ENCODE peak calls at places on chromosomes 1 and 21, in nine cellular contexts. H, A, B, V, Q, I, C, R and O are unnamed samples.

GRCh38 chr21:41973861-41974751 is 20.3 kb upstream of the C2CD2 start:
- DNase-seq in H (no peak), A (peak), B (peak), V (no peak), Q (peak), I (no peak), C (no peak), R (peak), O (no peak)

GRCh38 chr1:9352364-9353140 is 59.9 kb downstream of the SPSB1 start:
- DNase-seq in H (no peak), A (no peak), B (no peak), V (no peak), Q (no peak), I (no peak), C (no peak), R (no peak), O (no peak)

GRCh38 chr1:186535388-186536133 is 74.6 kb upstream of the PDC start:
- DNase-seq in H (no peak), A (peak), B (no peak), V (no peak), Q (no peak), I (peak), C (no peak), R (no peak), O (no peak)

GRCh38 chr1:49190138-49190537 is 413.4 kb upstream of the BEND5 start:
- DNase-seq in H (no peak), A (no peak), B (no peak), V (no peak), Q (no peak), I (no peak), C (no peak), R (no peak), O (no peak)

GRCh38 chr1:151862604-151863003 is 9.1 kb upstream of the THEM5 start:
- DNase-seq in H (no peak), A (no peak), B (no peak), V (no peak), Q (no peak), I (no peak), C (no peak), R (no peak), O (no peak)

GRCh38 chr21:42702720-42703119 is 49.3 kb downstream of the PDE9A start:
- DNase-seq in H (no peak), A (no peak), B (no peak), V (no peak), Q (no peak), I (no peak), C (no peak), R (no peak), O (no peak)

GRCh38 chr1:217896490-217896889 is 265.3 kb downstream of the SPATA17 start:
- DNase-seq in H (no peak), A (no peak), B (no peak), V (no peak), Q (no peak), I (peak), C (no peak), R (no peak), O (no peak)

GRCh38 chr1:234611153-234611798 is 1.3 kb upstream of the IRF2BP2 start:
- DNase-seq in H (no peak), A (peak), B (no peak), V (no peak), Q (no peak), I (peak), C (no peak), R (no peak), O (no peak)

GRCh38 chr1:157932082-157932481 is 61.4 kb upstream of the KIRREL1 start:
- DNase-seq in H (no peak), A (peak), B (no peak), V (no peak), Q (no peak), I (peak), C (no peak), R (no peak), O (no peak)

GRCh38 chr1:217857061-217857460 is 225.9 kb downstream of the SPATA17 start:
- DNase-seq in H (no peak), A (no peak), B (no peak), V (no peak), Q (no peak), I (peak), C (no peak), R (no peak), O (no peak)

GRCh38 chr1:46689326-46689725 is 17.7 kb downstream of the TEX38 start:
- DNase-seq in H (no peak), A (no peak), B (no peak), V (no peak), Q (no peak), I (no peak), C (no peak), R (no peak), O (no peak)

GRCh38 chr1:200542162-200542561 is 78.4 kb downstream of the KIF14 start:
- DNase-seq in H (no peak), A (no peak), B (no peak), V (no peak), Q (no peak), I (no peak), C (no peak), R (no peak), O (no peak)

GRCh38 chr1:108084866-108085477 is 115.2 kb downstream of the SLC25A24 start:
- DNase-seq in H (no peak), A (no peak), B (no peak), V (no peak), Q (no peak), I (no peak), C (no peak), R (no peak), O (no peak)

GRCh38 chr1:24849653-24850295 is 80.3 kb downstream of the RUNX3 start:
- DNase-seq in H (no peak), A (peak), B (no peak), V (no peak), Q (peak), I (peak), C (no peak), R (no peak), O (peak)

GRCh38 chr1:94260635-94261387 is 23.4 kb upstream of the ARHGAP29 start:
- DNase-seq in H (no peak), A (no peak), B (no peak), V (no peak), Q (no peak), I (no peak), C (no peak), R (no peak), O (no peak)

GRCh38 chr1:193634470-193634869 is 448.1 kb upstream of the B3GALT2 start:
- DNase-seq in H (no peak), A (no peak), B (no peak), V (no peak), Q (no peak), I (no peak), C (no peak), R (no peak), O (no peak)

GRCh38 chr21:39579734-39580332 is 32.9 kb upstream of the B3GALT5 start:
- DNase-seq in H (no peak), A (no peak), B (no peak), V (no peak), Q (no peak), I (no peak), C (no peak), R (no peak), O (no peak)

GRCh38 chr1:52970149-52970548 is 43.1 kb downstream of the SCP2 start:
- DNase-seq in H (no peak), A (peak), B (no peak), V (no peak), Q (no peak), I (peak), C (no peak), R (no peak), O (no peak)

GRCh38 chr1:181135462-181135781 is 46.9 kb downstream of the IER5 start:
- DNase-seq in H (no peak), A (peak), B (no peak), V (no peak), Q (no peak), I (peak), C (no peak), R (no peak), O (no peak)

GRCh38 chr1:61642475-61643232 is 82.3 kb downstream of the TM2D1 start:
- DNase-seq in H (no peak), A (no peak), B (no peak), V (no peak), Q (no peak), I (no peak), C (no peak), R (no peak), O (no peak)

GRCh38 chr1:178037510-178038253 is 56.2 kb upstream of the RASAL2 start:
- DNase-seq in H (peak), A (peak), B (peak), V (peak), Q (peak), I (peak), C (peak), R (peak), O (peak)

GRCh38 chr21:37273911-37274690 is 7.0 kb upstream of the VPS26C start:
- DNase-seq in H (no peak), A (no peak), B (no peak), V (no peak), Q (no peak), I (no peak), C (no peak), R (no peak), O (no peak)

GRCh38 chr1:229079196-229079595 is 191.7 kb upstream of the RAB4A start:
- DNase-seq in H (no peak), A (no peak), B (no peak), V (no peak), Q (no peak), I (no peak), C (no peak), R (no peak), O (no peak)

GRCh38 chr1:117061986-117062415 is 1.9 kb downstream of the TTF2 start:
- DNase-seq in H (no peak), A (no peak), B (no peak), V (no peak), Q (no peak), I (peak), C (no peak), R (no peak), O (no peak)

GRCh38 chr1:201422026-201422425 is 496 bp upstream of the TNNI1 start:
- DNase-seq in H (no peak), A (no peak), B (no peak), V (no peak), Q (no peak), I (no peak), C (no peak), R (no peak), O (no peak)

GRCh38 chr1:221105578-221105977 is 226.3 kb downstream of the HLX start:
- DNase-seq in H (no peak), A (no peak), B (no peak), V (no peak), Q (no peak), I (no peak), C (no peak), R (no peak), O (no peak)

GRCh38 chr1:238465449-238465848 is 574.7 kb upstream of the ZP4 start:
- DNase-seq in H (no peak), A (no peak), B (no peak), V (no peak), Q (no peak), I (no peak), C (no peak), R (no peak), O (no peak)

GRCh38 chr1:238474263-238474662 is 583.5 kb upstream of the ZP4 start:
- DNase-seq in H (no peak), A (no peak), B (no peak), V (no peak), Q (no peak), I (no peak), C (no peak), R (no peak), O (no peak)

GRCh38 chr1:238468068-238468467 is 577.3 kb upstream of the ZP4 start:
- DNase-seq in H (no peak), A (no peak), B (no peak), V (no peak), Q (no peak), I (no peak), C (no peak), R (no peak), O (no peak)

GRCh38 chr1:238466459-238466858 is 575.7 kb upstream of the ZP4 start:
- DNase-seq in H (no peak), A (no peak), B (no peak), V (no peak), Q (no peak), I (peak), C (no peak), R (no peak), O (no peak)

DNA sequence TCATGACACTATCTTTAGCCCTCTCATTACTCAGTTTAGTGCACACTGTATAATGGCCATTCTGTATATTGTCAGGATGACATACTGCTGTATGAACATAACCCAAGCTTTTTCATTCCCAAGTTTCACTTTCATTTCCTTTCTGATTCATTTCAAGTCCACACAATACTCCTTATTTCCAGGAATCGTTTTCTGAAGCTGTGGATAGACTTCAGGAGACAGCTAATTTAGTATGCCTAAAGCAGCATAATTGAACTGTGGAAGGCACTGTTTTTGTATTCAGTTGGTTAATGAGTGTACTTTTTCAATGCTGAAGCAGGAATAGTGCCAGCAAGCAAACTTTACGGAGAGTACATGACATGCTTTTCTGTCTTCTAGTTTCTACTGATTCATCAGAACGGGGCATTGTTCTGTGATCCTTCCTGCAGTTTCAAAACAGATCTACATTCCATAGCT is 578.5 kb upstream of the ZP4 start:
- DNase-seq in H (no peak), A (no peak), B (no peak), V (no peak), Q (no peak), I (peak), C (no peak), R (no peak), O (no peak)
- H3K4me3 ChIP-seq in H (no peak), A (no peak), B (peak), V (peak), Q (no peak), I (no peak), C (peak), R (no peak), O (peak)

GRCh38 chr1:32014199-32014936 is 700 bp downstream of the KHDRBS1 start:
- DNase-seq in H (peak), A (peak), B (peak), V (peak), Q (peak), I (peak), C (peak), R (peak), O (peak)
- TF ChIP-seq CTCF in H (no peak), A (no peak), B (no peak), V (no peak), Q (no peak), I (no peak), C (no peak), R (no peak), O (no peak)

GRCh38 chr1:5843521-5844096 is 148.6 kb downstream of the NPHP4 start:
- DNase-seq in H (no peak), A (no peak), B (no peak), V (no peak), Q (no peak), I (no peak), C (no peak), R (no peak), O (no peak)
- H3K27ac ChIP-seq in H (no peak), A (no peak), B (no peak), V (no peak), Q (no peak), I (no peak), C (no peak), R (no peak), O (no peak)

DNA sequence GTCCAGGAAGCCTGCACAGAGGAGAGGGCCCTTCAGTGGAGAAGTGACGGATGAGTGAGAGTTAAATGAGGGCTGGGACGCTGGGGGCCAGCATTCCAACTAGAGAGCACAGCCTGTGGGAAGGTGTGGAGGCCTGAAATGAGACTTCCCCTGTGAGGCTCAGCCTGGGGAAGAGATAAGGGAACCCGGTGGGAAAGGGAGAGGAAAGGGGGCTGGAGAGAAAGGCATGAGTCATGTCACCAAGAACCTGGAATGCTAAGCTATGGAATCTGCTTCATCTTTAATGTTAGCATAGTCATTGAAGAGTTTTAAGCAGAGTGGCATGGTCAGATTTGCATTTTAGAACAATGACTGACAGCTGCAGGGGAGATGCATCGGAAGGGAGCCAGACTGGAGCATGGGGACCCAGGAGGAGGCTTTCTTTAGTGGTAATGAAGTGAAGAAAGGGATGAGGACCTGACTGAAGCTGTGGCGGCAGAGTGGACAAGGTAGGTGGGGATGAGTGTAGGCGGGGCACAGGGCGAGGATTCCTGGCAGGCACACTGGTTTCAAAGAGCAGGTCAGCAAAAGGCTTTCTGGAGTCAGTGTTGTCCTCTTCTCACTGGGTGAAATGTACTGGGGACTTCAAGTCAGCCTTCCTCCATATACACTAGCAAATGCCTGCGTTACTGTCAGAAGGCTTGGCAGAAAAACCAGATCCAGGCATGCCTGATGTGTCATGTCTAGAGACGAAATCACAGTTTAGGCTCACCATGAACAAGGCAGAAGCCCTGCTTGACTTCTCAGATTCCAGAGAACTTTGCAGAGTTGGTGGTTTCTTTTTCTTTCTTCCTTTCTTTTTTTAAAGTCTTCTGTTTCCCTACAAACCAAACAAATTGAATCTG is 8.0 kb downstream of the RGL1 start:
- DNase-seq in H (no peak), A (no peak), B (no peak), V (no peak), Q (no peak), I (peak), C (no peak), R (no peak), O (no peak)
- H3K4me3 ChIP-seq in H (no peak), A (no peak), B (peak), V (peak), Q (no peak), I (no peak), C (no peak), R (no peak), O (no peak)

DNA sequence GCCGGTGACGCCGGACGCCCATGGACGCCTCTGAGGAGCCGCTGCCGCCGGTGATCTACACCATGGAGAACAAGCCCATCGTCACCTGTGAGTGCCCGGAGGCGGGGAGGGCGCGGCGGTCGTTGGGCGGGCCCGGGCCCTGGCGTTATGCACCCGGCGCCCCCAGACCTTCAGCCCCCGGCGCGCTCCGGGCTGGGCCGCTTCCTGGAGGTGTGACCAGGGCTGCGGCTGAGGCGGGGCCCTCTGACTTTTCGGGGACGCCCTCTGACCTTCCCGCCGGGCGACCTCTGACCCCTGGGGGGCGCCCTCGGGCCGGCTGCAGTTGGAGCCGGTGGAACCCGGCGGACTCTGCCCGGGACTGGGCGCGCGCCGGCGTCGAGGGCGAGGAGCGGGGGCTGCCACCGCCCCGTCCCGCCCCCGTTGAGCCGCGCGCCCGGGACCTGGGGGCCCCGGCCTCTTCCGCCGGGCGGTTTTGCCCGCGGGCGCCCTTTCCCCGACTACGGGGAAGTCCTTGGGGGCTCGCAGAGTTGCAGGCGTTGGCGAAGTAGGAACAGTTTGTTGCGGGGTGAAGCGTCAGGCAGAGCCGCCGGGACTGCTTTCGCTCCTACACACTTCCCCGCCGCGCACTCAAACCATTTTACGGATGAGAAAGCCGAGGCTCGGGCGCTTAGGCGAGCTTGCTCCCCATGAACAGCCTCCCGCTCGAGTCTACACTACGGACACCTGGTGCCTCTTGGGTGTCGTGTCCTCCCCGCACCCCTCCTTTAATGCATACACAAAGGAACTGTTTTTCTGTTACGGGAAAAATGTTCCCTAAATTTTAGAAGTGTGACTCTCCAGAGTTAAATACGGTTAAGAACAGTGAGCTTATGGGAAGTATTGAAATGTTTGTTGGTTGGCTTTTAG is 618 bp downstream of the TRAPPC10 start:
- DNase-seq in H (peak), A (peak), B (peak), V (no peak), Q (peak), I (peak), C (no peak), R (peak), O (peak)
- TF ChIP-seq CTCF in H (no peak), A (peak), B (peak), V (no peak), Q (no peak), I (no peak), C (no peak), R (no peak), O (no peak)

GRCh38 chr1:1758692-1759455 is 19.4 kb downstream of the NADK start:
- DNase-seq in H (no peak), A (peak), B (peak), V (no peak), Q (peak), I (no peak), C (peak), R (peak), O (peak)
- H3K27ac ChIP-seq in H (peak), A (peak), B (no peak), V (no peak), Q (peak), I (no peak), C (no peak), R (peak), O (peak)